ENCODE peak calls at places on chromosomes 13 and 19, in six cellular contexts. R, W, K, X, F and V are unnamed samples.

GRCh38 chr19:49224856-49225255 is 67.3 kb downstream of the TRPM4 start:
- DNase-seq in R (peak; percentile 71), W (no peak), K (peak; percentile 65), X (peak; percentile 74), F (no peak), V (peak; percentile 54)

GRCh38 chr19:51546650-51547396 is 15.4 kb upstream of the SIGLEC6 start:
- DNase-seq in R (no peak), W (no peak), K (no peak), X (peak; percentile 58), F (no peak), V (no peak)

GRCh38 chr19:10672529-10673150 is 18.5 kb downstream of the ILF3 start:
- DNase-seq in R (no peak), W (no peak), K (no peak), X (peak; percentile 26), F (no peak), V (no peak)

GRCh38 chr19:610071-610800 is 20.6 kb downstream of the HCN2 start:
- DNase-seq in R (no peak), W (no peak), K (no peak), X (no peak), F (no peak), V (no peak)

GRCh38 chr13:97522243-97522642 is 88.3 kb downstream of the RAP2A start:
- DNase-seq in R (no peak), W (no peak), K (no peak), X (no peak), F (no peak), V (no peak)

GRCh38 chr19:30387311-30388115 is 15.3 kb downstream of the ZNF536 start:
- DNase-seq in R (no peak), W (peak; percentile 82), K (no peak), X (no peak), F (no peak), V (no peak)

GRCh38 chr13:41458187-41458938 is 1.0 kb downstream of the RGCC start:
- DNase-seq in R (no peak), W (peak; percentile 90), K (no peak), X (no peak), F (peak; percentile 51), V (no peak)

GRCh38 chr13:100611678-100612492 is 23.3 kb upstream of the GGACT start:
- DNase-seq in R (no peak), W (no peak), K (no peak), X (no peak), F (no peak), V (no peak)

GRCh38 chr19:39205449-39205764 is 1.3 kb upstream of the SYCN start:
- DNase-seq in R (no peak), W (no peak), K (no peak), X (no peak), F (no peak), V (no peak)

GRCh38 chr19:1511989-1512338 is 855 bp downstream of the ADAMTSL5 start:
- DNase-seq in R (no peak), W (no peak), K (no peak), X (no peak), F (no peak), V (no peak)

GRCh38 chr19:50912727-50913716 is 1.8 kb upstream of the KLK4 start:
- DNase-seq in R (no peak), W (no peak), K (no peak), X (no peak), F (peak; percentile 68), V (no peak)